ENCODE peak calls at places on chromosomes 4 and X, in ten cellular contexts. One of them, this sample, is unnamed.

GRCh38 chrX:19774905-19775304 is 112.5 kb downstream of the SH3KBP1 start:
- DNase-seq in aorta: no peak
- DNase-seq in fibroblast of villous mesenchyme: no peak
- DNase-seq in stromal cell of bone marrow: no peak
- DNase-seq in tibial nerve: no peak
- DNase-seq in suprapubic skin: no peak
- DNase-seq in fibroblast of mammary gland: no peak
- DNase-seq in lung: no peak
- DNase-seq in psoas muscle: no peak
- DNase-seq in amniotic stem cell: no peak
- DNase-seq in this sample: no peak

GRCh38 chr4:75018811-75019210 is 85.9 kb downstream of the PARM1 start:
- DNase-seq in psoas muscle: no peak
- DNase-seq in amniotic stem cell: no peak
- DNase-seq in lung: no peak
- DNase-seq in fibroblast of mammary gland: no peak
- DNase-seq in suprapubic skin: no peak
- DNase-seq in tibial nerve: no peak
- DNase-seq in stromal cell of bone marrow: no peak
- DNase-seq in aorta: no peak
- DNase-seq in fibroblast of villous mesenchyme: no peak
- DNase-seq in this sample: no peak

GRCh38 chr4:106695846-106696245 is 327.3 kb upstream of the GIMD1 start:
- DNase-seq in lung: no peak
- DNase-seq in stromal cell of bone marrow: peak; percentile 51
- DNase-seq in aorta: no peak
- DNase-seq in tibial nerve: no peak
- DNase-seq in psoas muscle: no peak
- DNase-seq in suprapubic skin: no peak
- DNase-seq in fibroblast of villous mesenchyme: no peak
- DNase-seq in fibroblast of mammary gland: no peak
- DNase-seq in amniotic stem cell: no peak
- DNase-seq in this sample: no peak

GRCh38 chr4:181475781-181476180 is 767.4 kb upstream of the TENM3 start:
- DNase-seq in fibroblast of villous mesenchyme: no peak
- DNase-seq in tibial nerve: no peak
- DNase-seq in amniotic stem cell: no peak
- DNase-seq in aorta: no peak
- DNase-seq in suprapubic skin: no peak
- DNase-seq in fibroblast of mammary gland: peak; percentile 2
- DNase-seq in psoas muscle: no peak
- DNase-seq in stromal cell of bone marrow: no peak
- DNase-seq in lung: no peak
- DNase-seq in this sample: no peak

GRCh38 chr4:77911842-77912450 is 49.3 kb downstream of the MRPL1 start:
- DNase-seq in stromal cell of bone marrow: no peak
- DNase-seq in lung: no peak
- DNase-seq in amniotic stem cell: no peak
- DNase-seq in aorta: no peak
- DNase-seq in suprapubic skin: no peak
- DNase-seq in psoas muscle: no peak
- DNase-seq in tibial nerve: no peak
- DNase-seq in fibroblast of villous mesenchyme: peak; percentile 53
- DNase-seq in fibroblast of mammary gland: peak; percentile 70
- DNase-seq in this sample: no peak

GRCh38 chr4:105306158-105306781 is 159.6 kb downstream of the TET2 start:
- DNase-seq in fibroblast of villous mesenchyme: no peak
- DNase-seq in psoas muscle: no peak
- DNase-seq in amniotic stem cell: no peak
- DNase-seq in stromal cell of bone marrow: no peak
- DNase-seq in tibial nerve: no peak
- DNase-seq in lung: peak; percentile 36
- DNase-seq in fibroblast of mammary gland: peak; percentile 4
- DNase-seq in aorta: peak; percentile 35
- DNase-seq in suprapubic skin: no peak
- DNase-seq in this sample: no peak

GRCh38 chr4:99180367-99181169 is 36.5 kb upstream of the ADH4 start:
- DNase-seq in fibroblast of mammary gland: peak; percentile 94
- DNase-seq in psoas muscle: no peak
- DNase-seq in stromal cell of bone marrow: peak; percentile 79
- DNase-seq in suprapubic skin: no peak
- DNase-seq in amniotic stem cell: no peak
- DNase-seq in lung: no peak
- DNase-seq in tibial nerve: no peak
- DNase-seq in aorta: no peak
- DNase-seq in fibroblast of villous mesenchyme: peak; percentile 58
- DNase-seq in this sample: no peak

GRCh38 chr4:65383589-65384305 is 286.5 kb downstream of the EPHA5 start:
- DNase-seq in fibroblast of mammary gland: peak; percentile 5
- DNase-seq in suprapubic skin: no peak
- DNase-seq in amniotic stem cell: no peak
- DNase-seq in psoas muscle: no peak
- DNase-seq in tibial nerve: no peak
- DNase-seq in stromal cell of bone marrow: no peak
- DNase-seq in fibroblast of villous mesenchyme: no peak
- DNase-seq in aorta: no peak
- DNase-seq in lung: no peak
- DNase-seq in this sample: no peak

GRCh38 chr4:98260047-98260578 is 1.1 kb upstream of the RAP1GDS1 start:
- DNase-seq in stromal cell of bone marrow: peak; percentile 6
- DNase-seq in aorta: peak; percentile 64
- DNase-seq in suprapubic skin: peak; percentile 82
- DNase-seq in lung: peak; percentile 50
- DNase-seq in tibial nerve: no peak
- DNase-seq in fibroblast of mammary gland: peak; percentile 18
- DNase-seq in fibroblast of villous mesenchyme: peak; percentile 35
- DNase-seq in psoas muscle: peak; percentile 51
- DNase-seq in amniotic stem cell: peak; percentile 4
- DNase-seq in this sample: peak; percentile 67

GRCh38 chr4:177250056-177250696 is 59.5 kb upstream of the NEIL3 start:
- DNase-seq in psoas muscle: peak; percentile 21
- DNase-seq in fibroblast of mammary gland: peak; percentile 23
- DNase-seq in amniotic stem cell: no peak
- DNase-seq in lung: peak; percentile 67
- DNase-seq in stromal cell of bone marrow: peak; percentile 48
- DNase-seq in suprapubic skin: no peak
- DNase-seq in tibial nerve: peak; percentile 20
- DNase-seq in aorta: peak; percentile 69
- DNase-seq in fibroblast of villous mesenchyme: peak; percentile 56
- DNase-seq in this sample: peak; percentile 76

GRCh38 chrX:47148946-47149345 is 3.9 kb downstream of the RBM10 start:
- DNase-seq in psoas muscle: no peak
- DNase-seq in lung: no peak
- DNase-seq in tibial nerve: no peak
- DNase-seq in aorta: no peak
- DNase-seq in stromal cell of bone marrow: no peak
- DNase-seq in fibroblast of mammary gland: peak; percentile 53
- DNase-seq in fibroblast of villous mesenchyme: peak; percentile 7
- DNase-seq in amniotic stem cell: no peak
- DNase-seq in suprapubic skin: no peak
- DNase-seq in this sample: no peak